ENCODE peak calls at places on chromosomes 16 and 17, in nine cellular contexts. One of them, this sample, is unnamed.
A peak's percentile ranks its signal among the peaks of the same experiment; 100 is the strongest.

GRCh38 chr17:978110-979093 is 1.2 kb downstream of the NXN start:
- DNase-seq in neural crest cell: peak; percentile 57
- DNase-seq in activated CD8-positive, alpha-beta memory T cell treated with anti-CD3 and anti-CD28 coated beads, Interleukin-2, amount 50 U/mL, for 48 hours: no peak
- DNase-seq in NCI-H1417: peak; percentile 55
- DNase-seq in activated B cell treated with CpG ODN at 0.5 μM for 24 hours: peak; percentile 27
- DNase-seq in NCI-H1930: no peak
- DNase-seq in Caki2: no peak
- DNase-seq in GF-D8: no peak
- DNase-seq in brain microvascular endothelial cell: no peak
- DNase-seq in this sample: no peak

GRCh38 chr16:2798723-2799204 is 494 bp downstream of the PRSS41 start:
- DNase-seq in GF-D8: no peak
- DNase-seq in activated CD8-positive, alpha-beta memory T cell treated with anti-CD3 and anti-CD28 coated beads, Interleukin-2, amount 50 U/mL, for 48 hours: no peak
- DNase-seq in NCI-H1930: no peak
- DNase-seq in NCI-H1417: no peak
- DNase-seq in neural crest cell: no peak
- DNase-seq in brain microvascular endothelial cell: no peak
- DNase-seq in activated B cell treated with CpG ODN at 0.5 μM for 24 hours: no peak
- DNase-seq in Caki2: no peak
- DNase-seq in this sample: no peak

GRCh38 chr16:50970221-50970620 is 180.8 kb downstream of the SALL1 start:
- DNase-seq in neural crest cell: no peak
- DNase-seq in activated CD8-positive, alpha-beta memory T cell treated with anti-CD3 and anti-CD28 coated beads, Interleukin-2, amount 50 U/mL, for 48 hours: no peak
- DNase-seq in brain microvascular endothelial cell: no peak
- DNase-seq in NCI-H1417: no peak
- DNase-seq in Caki2: peak; percentile 51
- DNase-seq in activated B cell treated with CpG ODN at 0.5 μM for 24 hours: no peak
- DNase-seq in NCI-H1930: no peak
- DNase-seq in GF-D8: no peak
- DNase-seq in this sample: no peak

GRCh38 chr16:72126429-72126765 is 32.8 kb downstream of the DHX38 start:
- DNase-seq in NCI-H1417: no peak
- DNase-seq in activated CD8-positive, alpha-beta memory T cell treated with anti-CD3 and anti-CD28 coated beads, Interleukin-2, amount 50 U/mL, for 48 hours: no peak
- DNase-seq in activated B cell treated with CpG ODN at 0.5 μM for 24 hours: no peak
- DNase-seq in neural crest cell: no peak
- DNase-seq in Caki2: no peak
- DNase-seq in NCI-H1930: no peak
- DNase-seq in brain microvascular endothelial cell: no peak
- DNase-seq in GF-D8: no peak
- DNase-seq in this sample: no peak

GRCh38 chr16:11152205-11152604 is 103.8 kb downstream of the SOCS1 start:
- DNase-seq in NCI-H1930: no peak
- DNase-seq in Caki2: no peak
- DNase-seq in activated CD8-positive, alpha-beta memory T cell treated with anti-CD3 and anti-CD28 coated beads, Interleukin-2, amount 50 U/mL, for 48 hours: no peak
- DNase-seq in GF-D8: no peak
- DNase-seq in brain microvascular endothelial cell: no peak
- DNase-seq in NCI-H1417: peak; percentile 62
- DNase-seq in activated B cell treated with CpG ODN at 0.5 μM for 24 hours: no peak
- DNase-seq in neural crest cell: no peak
- DNase-seq in this sample: peak; percentile 61

GRCh38 chr16:4386951-4387565 is 15.4 kb downstream of the VASN start:
- DNase-seq in activated B cell treated with CpG ODN at 0.5 μM for 24 hours: no peak
- DNase-seq in NCI-H1930: no peak
- DNase-seq in NCI-H1417: no peak
- DNase-seq in Caki2: no peak
- DNase-seq in neural crest cell: no peak
- DNase-seq in brain microvascular endothelial cell: no peak
- DNase-seq in activated CD8-positive, alpha-beta memory T cell treated with anti-CD3 and anti-CD28 coated beads, Interleukin-2, amount 50 U/mL, for 48 hours: no peak
- DNase-seq in GF-D8: no peak
- DNase-seq in this sample: no peak

GRCh38 chr17:74592087-74592990 is at the start of gene CD300LD:
- DNase-seq in NCI-H1417: no peak
- DNase-seq in neural crest cell: no peak
- DNase-seq in brain microvascular endothelial cell: no peak
- DNase-seq in Caki2: no peak
- DNase-seq in NCI-H1930: no peak
- DNase-seq in activated CD8-positive, alpha-beta memory T cell treated with anti-CD3 and anti-CD28 coated beads, Interleukin-2, amount 50 U/mL, for 48 hours: no peak
- DNase-seq in activated B cell treated with CpG ODN at 0.5 μM for 24 hours: no peak
- DNase-seq in GF-D8: no peak
- DNase-seq in this sample: no peak

GRCh38 chr16:30724641-30725464 is 23.4 kb upstream of the PHKG2 start:
- DNase-seq in neural crest cell: no peak
- DNase-seq in activated CD8-positive, alpha-beta memory T cell treated with anti-CD3 and anti-CD28 coated beads, Interleukin-2, amount 50 U/mL, for 48 hours: no peak
- DNase-seq in NCI-H1930: no peak
- DNase-seq in GF-D8: no peak
- DNase-seq in activated B cell treated with CpG ODN at 0.5 μM for 24 hours: no peak
- DNase-seq in brain microvascular endothelial cell: no peak
- DNase-seq in Caki2: no peak
- DNase-seq in NCI-H1417: no peak
- DNase-seq in this sample: peak; percentile 75

GRCh38 chr17:42578282-42578869 is 847 bp upstream of the PSMC3IP start:
- DNase-seq in activated B cell treated with CpG ODN at 0.5 μM for 24 hours: peak; percentile 61
- DNase-seq in Caki2: peak; percentile 76
- DNase-seq in NCI-H1930: peak; percentile 44
- DNase-seq in brain microvascular endothelial cell: peak; percentile 61
- DNase-seq in activated CD8-positive, alpha-beta memory T cell treated with anti-CD3 and anti-CD28 coated beads, Interleukin-2, amount 50 U/mL, for 48 hours: peak; percentile 84
- DNase-seq in neural crest cell: peak; percentile 77
- DNase-seq in GF-D8: peak; percentile 72
- DNase-seq in NCI-H1417: peak; percentile 71
- DNase-seq in this sample: peak; percentile 81

GRCh38 chr17:4806420-4806769 is 557 bp upstream of the PLD2 start:
- DNase-seq in Caki2: no peak
- DNase-seq in NCI-H1417: no peak
- DNase-seq in GF-D8: no peak
- DNase-seq in activated B cell treated with CpG ODN at 0.5 μM for 24 hours: no peak
- DNase-seq in neural crest cell: no peak
- DNase-seq in activated CD8-positive, alpha-beta memory T cell treated with anti-CD3 and anti-CD28 coated beads, Interleukin-2, amount 50 U/mL, for 48 hours: no peak
- DNase-seq in NCI-H1930: no peak
- DNase-seq in brain microvascular endothelial cell: no peak
- DNase-seq in this sample: no peak

GRCh38 chr16:1877804-1878203 is 5.8 kb upstream of the MEIOB start:
- DNase-seq in activated B cell treated with CpG ODN at 0.5 μM for 24 hours: no peak
- DNase-seq in Caki2: no peak
- DNase-seq in GF-D8: no peak
- DNase-seq in brain microvascular endothelial cell: no peak
- DNase-seq in activated CD8-positive, alpha-beta memory T cell treated with anti-CD3 and anti-CD28 coated beads, Interleukin-2, amount 50 U/mL, for 48 hours: no peak
- DNase-seq in neural crest cell: no peak
- DNase-seq in NCI-H1930: no peak
- DNase-seq in NCI-H1417: no peak
- DNase-seq in this sample: no peak

GRCh38 chr16:66580605-66581209 is 1.4 kb downstream of the CMTM2 start:
- DNase-seq in brain microvascular endothelial cell: peak; percentile 60
- DNase-seq in GF-D8: no peak
- DNase-seq in NCI-H1930: no peak
- DNase-seq in Caki2: peak; percentile 60
- DNase-seq in activated B cell treated with CpG ODN at 0.5 μM for 24 hours: no peak
- DNase-seq in activated CD8-positive, alpha-beta memory T cell treated with anti-CD3 and anti-CD28 coated beads, Interleukin-2, amount 50 U/mL, for 48 hours: no peak
- DNase-seq in neural crest cell: no peak
- DNase-seq in NCI-H1417: no peak
- DNase-seq in this sample: peak; percentile 89

GRCh38 chr17:4953461-4953961 is 2.6 kb downstream of the ENO3 start:
- DNase-seq in activated CD8-positive, alpha-beta memory T cell treated with anti-CD3 and anti-CD28 coated beads, Interleukin-2, amount 50 U/mL, for 48 hours: no peak
- DNase-seq in GF-D8: no peak
- DNase-seq in neural crest cell: no peak
- DNase-seq in activated B cell treated with CpG ODN at 0.5 μM for 24 hours: no peak
- DNase-seq in Caki2: peak; percentile 58
- DNase-seq in NCI-H1417: no peak
- DNase-seq in brain microvascular endothelial cell: peak; percentile 60
- DNase-seq in NCI-H1930: no peak
- DNase-seq in this sample: peak; percentile 97

GRCh38 chr16:54178491-54178976 is 108.1 kb downstream of the IRX3 start:
- DNase-seq in Caki2: no peak
- DNase-seq in neural crest cell: no peak
- DNase-seq in activated B cell treated with CpG ODN at 0.5 μM for 24 hours: no peak
- DNase-seq in NCI-H1417: peak; percentile 76
- DNase-seq in brain microvascular endothelial cell: no peak
- DNase-seq in GF-D8: no peak
- DNase-seq in activated CD8-positive, alpha-beta memory T cell treated with anti-CD3 and anti-CD28 coated beads, Interleukin-2, amount 50 U/mL, for 48 hours: no peak
- DNase-seq in NCI-H1930: no peak
- DNase-seq in this sample: no peak

GRCh38 chr16:80691111-80691761 is 113.2 kb downstream of the CDYL2 start:
- DNase-seq in NCI-H1930: no peak
- DNase-seq in brain microvascular endothelial cell: no peak
- DNase-seq in Caki2: no peak
- DNase-seq in NCI-H1417: no peak
- DNase-seq in neural crest cell: no peak
- DNase-seq in GF-D8: no peak
- DNase-seq in activated B cell treated with CpG ODN at 0.5 μM for 24 hours: no peak
- DNase-seq in activated CD8-positive, alpha-beta memory T cell treated with anti-CD3 and anti-CD28 coated beads, Interleukin-2, amount 50 U/mL, for 48 hours: no peak
- DNase-seq in this sample: no peak

GRCh38 chr17:53150101-53150698 is 672.5 kb upstream of the KIF2B start:
- DNase-seq in brain microvascular endothelial cell: no peak
- DNase-seq in activated B cell treated with CpG ODN at 0.5 μM for 24 hours: no peak
- DNase-seq in GF-D8: no peak
- DNase-seq in Caki2: no peak
- DNase-seq in activated CD8-positive, alpha-beta memory T cell treated with anti-CD3 and anti-CD28 coated beads, Interleukin-2, amount 50 U/mL, for 48 hours: no peak
- DNase-seq in NCI-H1930: no peak
- DNase-seq in neural crest cell: no peak
- DNase-seq in NCI-H1417: no peak
- DNase-seq in this sample: no peak

GRCh38 chr16:85486256-85486915 is 126.7 kb upstream of the GSE1 start:
- DNase-seq in neural crest cell: no peak
- DNase-seq in activated CD8-positive, alpha-beta memory T cell treated with anti-CD3 and anti-CD28 coated beads, Interleukin-2, amount 50 U/mL, for 48 hours: no peak
- DNase-seq in activated B cell treated with CpG ODN at 0.5 μM for 24 hours: no peak
- DNase-seq in NCI-H1417: peak; percentile 51
- DNase-seq in NCI-H1930: no peak
- DNase-seq in brain microvascular endothelial cell: no peak
- DNase-seq in GF-D8: no peak
- DNase-seq in Caki2: no peak
- DNase-seq in this sample: no peak

GRCh38 chr16:27692576-27692975 is 142.6 kb downstream of the KATNIP start:
- DNase-seq in activated B cell treated with CpG ODN at 0.5 μM for 24 hours: no peak
- DNase-seq in neural crest cell: no peak
- DNase-seq in NCI-H1930: no peak
- DNase-seq in Caki2: no peak
- DNase-seq in brain microvascular endothelial cell: no peak
- DNase-seq in NCI-H1417: no peak
- DNase-seq in activated CD8-positive, alpha-beta memory T cell treated with anti-CD3 and anti-CD28 coated beads, Interleukin-2, amount 50 U/mL, for 48 hours: no peak
- DNase-seq in GF-D8: no peak
- DNase-seq in this sample: no peak

GRCh38 chr16:80008857-80009256 is 408.3 kb upstream of the MAF start:
- DNase-seq in Caki2: no peak
- DNase-seq in NCI-H1417: no peak
- DNase-seq in activated B cell treated with CpG ODN at 0.5 μM for 24 hours: no peak
- DNase-seq in NCI-H1930: no peak
- DNase-seq in activated CD8-positive, alpha-beta memory T cell treated with anti-CD3 and anti-CD28 coated beads, Interleukin-2, amount 50 U/mL, for 48 hours: no peak
- DNase-seq in brain microvascular endothelial cell: no peak
- DNase-seq in GF-D8: no peak
- DNase-seq in neural crest cell: no peak
- DNase-seq in this sample: no peak

GRCh38 chr17:9566067-9566466 is 9.6 kb downstream of the STX8 start:
- DNase-seq in NCI-H1930: peak; percentile 17
- DNase-seq in brain microvascular endothelial cell: no peak
- DNase-seq in neural crest cell: no peak
- DNase-seq in activated CD8-positive, alpha-beta memory T cell treated with anti-CD3 and anti-CD28 coated beads, Interleukin-2, amount 50 U/mL, for 48 hours: no peak
- DNase-seq in NCI-H1417: no peak
- DNase-seq in Caki2: no peak
- DNase-seq in activated B cell treated with CpG ODN at 0.5 μM for 24 hours: no peak
- DNase-seq in GF-D8: peak; percentile 18
- DNase-seq in this sample: no peak

This sample was measured in myocyte.